ENCODE peak calls at places on chromosomes 16 and 17, in four cellular contexts. C, N, W and A are unnamed samples.

GRCh38 chr17:7330099-7331015 is 1.2 kb upstream of the NEURL4 start:
- DNase-seq in W (peak), C (peak), N (peak), A (no peak)

GRCh38 chr17:42273474-42274272 is 2.5 kb downstream of the STAT5B start:
- DNase-seq in W (no peak), N (no peak), C (no peak), A (no peak)

GRCh38 chr16:4058386-4058785 is 57.9 kb downstream of the ADCY9 start:
- DNase-seq in W (no peak), N (no peak), C (no peak), A (no peak)

GRCh38 chr17:927611-928461 is 51.7 kb downstream of the NXN start:
- DNase-seq in N (peak), C (no peak), W (no peak), A (no peak)

GRCh38 chr17:11241611-11242226 is 706 bp downstream of the SHISA6 start:
- DNase-seq in W (peak), N (no peak), C (peak), A (no peak)

GRCh38 chr17:42342242-42343008 is 45.8 kb downstream of the STAT3 start:
- DNase-seq in N (no peak), W (no peak), C (no peak), A (no peak)

GRCh38 chr17:74519951-74520553 is 11.2 kb downstream of the CD300LB start:
- DNase-seq in C (no peak), N (peak), W (peak), A (no peak)

GRCh38 chr17:65394811-65395472 is 166.5 kb downstream of the AXIN2 start:
- DNase-seq in C (no peak), N (no peak), W (no peak), A (no peak)

GRCh38 chr16:16148755-16149154 is 74.5 kb downstream of the ABCC6 start:
- DNase-seq in N (no peak), W (no peak), C (peak), A (no peak)

GRCh38 chr17:17739388-17740066 is 58.3 kb downstream of the RAI1 start:
- DNase-seq in N (peak), C (peak), W (no peak), A (no peak)

GRCh38 chr16:68972008-68972407 is 128.7 kb downstream of the TANGO6 start:
- DNase-seq in C (no peak), W (no peak), N (no peak), A (no peak)

GRCh38 chr17:57277923-57278604 is 21.7 kb downstream of the MSI2 start:
- DNase-seq in C (no peak), N (no peak), W (no peak), A (no peak)

DNA sequence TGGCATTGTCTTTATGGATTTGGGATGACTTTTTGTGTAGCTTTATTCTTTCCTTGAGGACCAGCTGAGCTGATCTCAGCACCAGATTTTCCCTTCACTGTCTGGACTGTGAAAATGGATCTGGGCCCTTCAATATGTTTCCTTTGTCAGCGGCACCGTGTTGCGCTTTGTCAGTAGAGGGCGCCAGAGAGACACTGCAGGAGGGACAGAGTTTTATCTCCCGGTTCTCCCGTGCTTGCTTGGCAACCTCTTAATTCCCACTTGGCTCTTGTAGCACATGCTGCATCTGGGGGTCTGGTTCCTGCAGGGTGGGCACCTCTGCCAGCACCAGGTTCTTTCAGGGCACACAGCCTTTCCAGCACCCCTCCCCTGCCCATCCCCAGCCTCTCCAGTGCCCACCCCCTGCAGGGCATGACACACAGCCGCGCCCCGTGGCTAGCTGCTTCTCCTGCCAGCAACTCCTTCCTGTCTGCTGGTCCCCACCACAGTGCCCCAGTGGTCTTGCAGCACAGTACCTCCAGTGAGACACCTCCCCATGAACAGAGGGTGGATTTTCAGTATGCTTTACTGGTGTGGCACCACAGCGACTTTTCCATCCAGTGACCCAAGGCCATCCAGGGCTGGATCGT is 19.6 kb downstream of the OR1D5 start:
- DNase-seq in C (peak), W (no peak), N (no peak), A (peak)
- TF ChIP-seq CTCF in C (no peak), W (no peak), N (no peak), A (peak)

GRCh38 chr17:34527121-34527907 is 52.1 kb upstream of the TMEM132E start:
- DNase-seq in N (no peak), W (no peak), C (no peak), A (no peak)

GRCh38 chr17:34533811-34534527 is 45.4 kb upstream of the TMEM132E start:
- DNase-seq in C (no peak), N (no peak), W (no peak), A (no peak)

DNA sequence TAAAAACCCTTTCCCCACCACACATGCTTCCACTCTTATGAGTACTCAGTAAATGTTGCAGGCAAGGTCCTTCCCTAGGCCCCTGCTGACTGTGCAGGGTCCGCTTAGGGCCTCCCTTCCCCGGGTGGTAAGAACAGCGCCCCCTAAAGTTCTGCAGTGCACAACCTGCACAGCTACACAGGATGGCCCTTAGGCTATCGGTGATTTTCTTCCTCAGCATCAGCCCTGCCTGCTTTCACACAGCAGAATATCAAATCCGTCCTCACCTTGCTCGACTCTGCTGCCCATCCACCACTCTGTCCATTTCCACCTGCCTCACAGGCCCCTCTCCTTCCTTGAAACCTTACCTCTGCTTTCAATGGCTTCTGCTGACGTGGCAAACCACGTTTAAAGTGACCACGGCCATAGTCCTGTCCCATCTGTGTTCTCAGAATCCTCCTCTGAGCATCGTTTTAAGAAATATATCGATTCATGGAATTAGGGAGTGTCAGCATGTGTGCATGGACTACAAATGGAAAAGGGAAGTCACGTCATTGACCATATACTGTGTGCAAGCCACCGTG is 51.4 kb upstream of the TMEM132E start:
- DNase-seq in N (no peak), C (no peak), W (no peak), A (no peak)
- TF ChIP-seq CTCF in N (no peak), C (no peak), W (no peak), A (peak)

GRCh38 chr17:38916771-38917170 is 8.6 kb upstream of the LASP1NB start:
- DNase-seq in C (peak), W (no peak), N (no peak), A (peak)

GRCh38 chr17:38915639-38915995 is 9.8 kb upstream of the LASP1NB start:
- DNase-seq in N (no peak), W (no peak), C (peak), A (peak)

GRCh38 chr17:38918129-38918913 is 7.1 kb upstream of the LASP1NB start:
- DNase-seq in N (no peak), C (peak), W (no peak), A (peak)

GRCh38 chr17:38918916-38919315 is 6.5 kb upstream of the LASP1NB start:
- DNase-seq in W (no peak), C (no peak), N (no peak), A (no peak)

GRCh38 chr17:38917259-38917658 is 8.2 kb upstream of the LASP1NB start:
- DNase-seq in C (no peak), N (no peak), W (no peak), A (no peak)
- TF ChIP-seq CTCF in C (no peak), N (no peak), W (no peak), A (peak)

GRCh38 chr16:55494994-55495421 is 13.9 kb upstream of the LPCAT2 start:
- DNase-seq in N (no peak), C (no peak), W (no peak), A (no peak)
- TF ChIP-seq CTCF in N (no peak), C (peak), W (peak), A (peak)